ENCODE peak calls at places on chromosome 4, in seven cellular contexts. One of them, this sample, is unnamed.

GRCh38 chr4:153394945-153395344 is 50.5 kb downstream of the MND1 start:
- DNase-seq in suprapubic skin: no peak
- DNase-seq in head of caudate nucleus: no peak
- DNase-seq in effector memory CD8-positive, alpha-beta T cell: no peak
- DNase-seq in GM06990: no peak
- DNase-seq in pancreas: no peak
- DNase-seq in NCI-H69: no peak
- DNase-seq in this sample: no peak

GRCh38 chr4:53068755-53069154 is 206.6 kb downstream of the RASL11B start:
- DNase-seq in suprapubic skin: no peak
- DNase-seq in head of caudate nucleus: no peak
- DNase-seq in effector memory CD8-positive, alpha-beta T cell: no peak
- DNase-seq in GM06990: no peak
- DNase-seq in pancreas: no peak
- DNase-seq in NCI-H69: no peak
- DNase-seq in this sample: peak

GRCh38 chr4:99642725-99643489 is 14.7 kb downstream of the C4orf54 start:
- DNase-seq in suprapubic skin: no peak
- DNase-seq in head of caudate nucleus: no peak
- DNase-seq in effector memory CD8-positive, alpha-beta T cell: no peak
- DNase-seq in GM06990: no peak
- DNase-seq in pancreas: peak
- DNase-seq in NCI-H69: no peak
- DNase-seq in this sample: peak

GRCh38 chr4:85672116-85672515 is 197.2 kb downstream of the ARHGAP24 start:
- DNase-seq in suprapubic skin: no peak
- DNase-seq in head of caudate nucleus: no peak
- DNase-seq in effector memory CD8-positive, alpha-beta T cell: no peak
- DNase-seq in GM06990: no peak
- DNase-seq in pancreas: no peak
- DNase-seq in NCI-H69: no peak
- DNase-seq in this sample: no peak

GRCh38 chr4:1578301-1578781 is 105.8 kb downstream of the FAM53A start:
- DNase-seq in suprapubic skin: no peak
- DNase-seq in head of caudate nucleus: no peak
- DNase-seq in effector memory CD8-positive, alpha-beta T cell: no peak
- DNase-seq in GM06990: no peak
- DNase-seq in pancreas: no peak
- DNase-seq in NCI-H69: no peak
- DNase-seq in this sample: no peak

GRCh38 chr4:1378559-1379231 is 27.5 kb downstream of the NKX1-1 start:
- DNase-seq in suprapubic skin: no peak
- DNase-seq in head of caudate nucleus: no peak
- DNase-seq in effector memory CD8-positive, alpha-beta T cell: no peak
- DNase-seq in GM06990: no peak
- DNase-seq in pancreas: no peak
- DNase-seq in NCI-H69: no peak
- DNase-seq in this sample: no peak

GRCh38 chr4:154030747-154031146 is 241.9 kb upstream of the SFRP2 start:
- DNase-seq in suprapubic skin: no peak
- DNase-seq in head of caudate nucleus: peak
- DNase-seq in effector memory CD8-positive, alpha-beta T cell: no peak
- DNase-seq in GM06990: no peak
- DNase-seq in pancreas: no peak
- DNase-seq in NCI-H69: no peak
- DNase-seq in this sample: no peak

GRCh38 chr4:157664726-157665125 is 444.2 kb downstream of the GRIA2 start:
- DNase-seq in suprapubic skin: no peak
- DNase-seq in head of caudate nucleus: no peak
- DNase-seq in effector memory CD8-positive, alpha-beta T cell: no peak
- DNase-seq in GM06990: no peak
- DNase-seq in pancreas: no peak
- DNase-seq in NCI-H69: no peak
- DNase-seq in this sample: no peak

GRCh38 chr4:38533024-38533556 is 130.9 kb upstream of the KLF3 start:
- DNase-seq in suprapubic skin: no peak
- DNase-seq in head of caudate nucleus: no peak
- DNase-seq in effector memory CD8-positive, alpha-beta T cell: no peak
- DNase-seq in GM06990: no peak
- DNase-seq in pancreas: no peak
- DNase-seq in NCI-H69: no peak
- DNase-seq in this sample: no peak

GRCh38 chr4:78720994-78721677 is 55.0 kb upstream of the BMP2K start:
- DNase-seq in suprapubic skin: no peak
- DNase-seq in head of caudate nucleus: peak
- DNase-seq in effector memory CD8-positive, alpha-beta T cell: peak
- DNase-seq in GM06990: peak
- DNase-seq in pancreas: peak
- DNase-seq in NCI-H69: no peak
- DNase-seq in this sample: peak

GRCh38 chr4:107402291-107402690 is 317.7 kb downstream of the PAPSS1 start:
- DNase-seq in suprapubic skin: no peak
- DNase-seq in head of caudate nucleus: no peak
- DNase-seq in effector memory CD8-positive, alpha-beta T cell: no peak
- DNase-seq in GM06990: no peak
- DNase-seq in pancreas: no peak
- DNase-seq in NCI-H69: no peak
- DNase-seq in this sample: no peak

GRCh38 chr4:128461300-128462103 is 173.9 kb upstream of the PGRMC2 start:
- DNase-seq in suprapubic skin: no peak
- DNase-seq in head of caudate nucleus: peak
- DNase-seq in effector memory CD8-positive, alpha-beta T cell: no peak
- DNase-seq in GM06990: no peak
- DNase-seq in pancreas: no peak
- DNase-seq in NCI-H69: no peak
- DNase-seq in this sample: no peak

GRCh38 chr4:126851391-126851790 is 781.4 kb upstream of the INTU start:
- DNase-seq in suprapubic skin: no peak
- DNase-seq in head of caudate nucleus: no peak
- DNase-seq in effector memory CD8-positive, alpha-beta T cell: no peak
- DNase-seq in GM06990: no peak
- DNase-seq in pancreas: no peak
- DNase-seq in NCI-H69: no peak
- DNase-seq in this sample: no peak

GRCh38 chr4:121998024-121998423 is 46.2 kb upstream of the TRPC3 start:
- DNase-seq in suprapubic skin: no peak
- DNase-seq in head of caudate nucleus: no peak
- DNase-seq in effector memory CD8-positive, alpha-beta T cell: no peak
- DNase-seq in GM06990: no peak
- DNase-seq in pancreas: no peak
- DNase-seq in NCI-H69: peak
- DNase-seq in this sample: no peak

GRCh38 chr4:72895408-72895807 is 174.1 kb downstream of the COX18 start:
- DNase-seq in suprapubic skin: no peak
- DNase-seq in head of caudate nucleus: no peak
- DNase-seq in effector memory CD8-positive, alpha-beta T cell: no peak
- DNase-seq in GM06990: no peak
- DNase-seq in pancreas: no peak
- DNase-seq in NCI-H69: no peak
- DNase-seq in this sample: no peak

GRCh38 chr4:186931519-186931918 is 207.9 kb upstream of the FAT1 start:
- DNase-seq in suprapubic skin: no peak
- DNase-seq in head of caudate nucleus: no peak
- DNase-seq in effector memory CD8-positive, alpha-beta T cell: no peak
- DNase-seq in GM06990: no peak
- DNase-seq in pancreas: no peak
- DNase-seq in NCI-H69: no peak
- DNase-seq in this sample: no peak

GRCh38 chr4:123954220-123954619 is 557.6 kb downstream of the SPRY1 start:
- DNase-seq in suprapubic skin: no peak
- DNase-seq in head of caudate nucleus: no peak
- DNase-seq in effector memory CD8-positive, alpha-beta T cell: no peak
- DNase-seq in GM06990: no peak
- DNase-seq in pancreas: no peak
- DNase-seq in NCI-H69: no peak
- DNase-seq in this sample: no peak

GRCh38 chr4:112075129-112075753 is 70.0 kb upstream of the FAM241A start:
- DNase-seq in suprapubic skin: no peak
- DNase-seq in head of caudate nucleus: peak
- DNase-seq in effector memory CD8-positive, alpha-beta T cell: peak
- DNase-seq in GM06990: no peak
- DNase-seq in pancreas: no peak
- DNase-seq in NCI-H69: peak
- DNase-seq in this sample: peak

GRCh38 chr4:118849867-118850812 is 14.2 kb upstream of the SEC24D start:
- DNase-seq in suprapubic skin: no peak
- DNase-seq in head of caudate nucleus: no peak
- DNase-seq in effector memory CD8-positive, alpha-beta T cell: peak
- DNase-seq in GM06990: peak
- DNase-seq in pancreas: no peak
- DNase-seq in NCI-H69: peak
- DNase-seq in this sample: no peak

This sample was measured in globus pallidus.